ENCODE peak calls at places on chromosomes 3 and 15, in six cellular contexts. R is activated T-cell treated with anti-CD3 and anti-CD28 coated beads, Interleukin-2, amount 50 U/mL, for 72 hours; N is activated CD4-positive, alpha-beta memory T cell treated with anti-CD3 and anti-CD28 coated beads, Interleukin-2, amount 10 ng/mL, durations not matched to agents 7 days and 5 days; M is HEK293T; A is GM19239; S is renal cortical epithelial cell. G is an unnamed sample.
A peak's percentile ranks its signal among the peaks of the same experiment; 100 is the strongest.

GRCh38 chr3:144031938-144032337 is 60.3 kb downstream of the DIPK2A start:
- DNase-seq in R (no peak), N (no peak), M (no peak), A (no peak), S (no peak), G (no peak)

GRCh38 chr15:80484312-80484981 is 80.3 kb downstream of the ARNT2 start:
- DNase-seq in R (no peak), N (no peak), M (no peak), A (no peak), S (no peak), G (no peak)

GRCh38 chr3:138338244-138338643 is 8.6 kb upstream of the NME9 start:
- DNase-seq in R (no peak), N (no peak), M (no peak), A (no peak), S (no peak), G (no peak)

GRCh38 chr3:183808355-183808754 is 17.0 kb downstream of the MAP6D1 start:
- DNase-seq in R (no peak), N (no peak), M (no peak), A (no peak), S (no peak), G (no peak)

GRCh38 chr15:74787251-74788041 is 5.6 kb downstream of the CSK start:
- DNase-seq in R (peak; percentile 97), N (peak; percentile 95), M (peak; percentile 81), A (peak; percentile 73), S (no peak), G (no peak)

GRCh38 chr3:134231131-134231530 is 19.5 kb downstream of the RYK start:
- DNase-seq in R (no peak), N (no peak), M (no peak), A (no peak), S (no peak), G (no peak)

GRCh38 chr3:163671201-163671600 is 1407.1 kb downstream of the SI start:
- DNase-seq in R (no peak), N (no peak), M (no peak), A (no peak), S (no peak), G (no peak)

GRCh38 chr3:177835008-177835407 is 637.7 kb upstream of the TBL1XR1 start:
- DNase-seq in R (no peak), N (no peak), M (peak; percentile 8), A (no peak), S (peak; percentile 96), G (no peak)